ENCODE peak calls at places on chromosome 15, in four cellular contexts. M, I, K and E are unnamed samples.

GRCh38 chr15:22955544-22956085 is 24.6 kb downstream of the CYFIP1 start:
- DNase-seq in M (no peak), I (no peak), K (no peak), E (no peak)

GRCh38 chr15:44501768-44502366 is 35.1 kb upstream of the EIF3J start:
- DNase-seq in M (peak; percentile 50), I (no peak), K (peak; percentile 66), E (peak; percentile 17)

GRCh38 chr15:83404143-83404542 is 43.0 kb upstream of the SH3GL3 start:
- DNase-seq in M (no peak), I (no peak), K (no peak), E (no peak)

GRCh38 chr15:55907797-55908196 is 85.6 kb downstream of the NEDD4 start:
- DNase-seq in M (peak; percentile 76), I (no peak), K (peak; percentile 99), E (peak; percentile 96)

GRCh38 chr15:57143511-57144078 is 225.2 kb downstream of the TCF12 start:
- DNase-seq in M (no peak), I (no peak), K (no peak), E (no peak)

GRCh38 chr15:92618121-92618520 is 37.5 kb downstream of the FAM174B start:
- DNase-seq in M (no peak), I (no peak), K (no peak), E (no peak)

GRCh38 chr15:48017747-48018146 is 103.0 kb upstream of the SLC24A5 start:
- DNase-seq in M (no peak), I (no peak), K (no peak), E (no peak)

GRCh38 chr15:84790676-84791075 is 26.5 kb upstream of the ALPK3 start:
- DNase-seq in M (no peak), I (no peak), K (no peak), E (no peak)

GRCh38 chr15:59950603-59951388 is 53.3 kb upstream of the FOXB1 start:
- DNase-seq in M (no peak), I (no peak), K (no peak), E (no peak)

GRCh38 chr15:72117448-72117697 is 577 bp downstream of the MYO9A start:
- DNase-seq in M (no peak), I (peak; percentile 85), K (peak; percentile 69), E (no peak)

GRCh38 chr15:92158426-92158825 is 235.3 kb upstream of the ST8SIA2 start:
- DNase-seq in M (no peak), I (no peak), K (peak; percentile 2), E (no peak)

GRCh38 chr15:83016906-83017305 is 5.5 kb upstream of the C15orf40 start:
- DNase-seq in M (peak; percentile 40), I (no peak), K (no peak), E (no peak)

GRCh38 chr15:75721462-75721922 is 8.8 kb upstream of the CSPG4 start:
- DNase-seq in M (no peak), I (no peak), K (no peak), E (no peak)

GRCh38 chr15:85725564-85725963 is 69.2 kb downstream of the KLHL25 start:
- DNase-seq in M (no peak), I (no peak), K (no peak), E (no peak)

GRCh38 chr15:56149071-56149470 is 94.6 kb downstream of the RFX7 start:
- DNase-seq in M (no peak), I (no peak), K (peak; percentile 33), E (no peak)

GRCh38 chr15:47196057-47196456 is 521.2 kb upstream of the SEMA6D start:
- DNase-seq in M (peak; percentile 83), I (peak; percentile 72), K (peak; percentile 87), E (peak; percentile 52)

GRCh38 chr15:101204744-101205535 is 46.9 kb downstream of the CHSY1 start:
- DNase-seq in M (no peak), I (no peak), K (peak; percentile 61), E (no peak)

GRCh38 chr15:49887604-49888340 is 231.3 kb downstream of the ATP8B4 start:
- DNase-seq in M (no peak), I (no peak), K (no peak), E (no peak)

GRCh38 chr15:68363353-68363752 is 68.6 kb downstream of the ITGA11 start:
- DNase-seq in M (no peak), I (no peak), K (no peak), E (no peak)

GRCh38 chr15:93179072-93179471 is 90.1 kb upstream of the RGMA start:
- DNase-seq in M (no peak), I (peak; percentile 55), K (no peak), E (no peak)

GRCh38 chr15:63277893-63278505 is 594 bp downstream of the APH1B start:
- DNase-seq in M (peak; percentile 8), I (no peak), K (no peak), E (no peak)

GRCh38 chr15:55358471-55358870 is 39.4 kb downstream of the PIGB start:
- DNase-seq in M (no peak), I (no peak), K (no peak), E (no peak)

GRCh38 chr15:92164327-92165000 is 229.2 kb upstream of the ST8SIA2 start:
- DNase-seq in M (no peak), I (no peak), K (peak; percentile 20), E (peak; percentile 40)

GRCh38 chr15:67064607-67065530 is 533 bp upstream of the SMAD3 start:
- DNase-seq in M (peak; percentile 9), I (peak; percentile 61), K (no peak), E (no peak)

GRCh38 chr15:78996876-78997275 is 52.0 kb upstream of the CTSH start:
- DNase-seq in M (no peak), I (no peak), K (no peak), E (no peak)

GRCh38 chr15:75030023-75030413 is 6.6 kb downstream of the PPCDC start:
- DNase-seq in M (no peak), I (no peak), K (peak; percentile 13), E (no peak)

GRCh38 chr15:95284933-95285401 is 1045.5 kb upstream of the NR2F2 start:
- DNase-seq in M (peak; percentile 88), I (no peak), K (peak; percentile 70), E (no peak)

GRCh38 chr15:70244978-70245542 is 147.3 kb upstream of the TLE3 start:
- DNase-seq in M (no peak), I (no peak), K (no peak), E (no peak)

GRCh38 chr15:100115711-100116090 is 226.1 kb downstream of the ADAMTS17 start:
- DNase-seq in M (no peak), I (no peak), K (peak; percentile 67), E (no peak)

GRCh38 chr15:77021803-77022381 is 27.0 kb downstream of the PSTPIP1 start:
- DNase-seq in M (no peak), I (no peak), K (peak; percentile 68), E (peak; percentile 26)

GRCh38 chr15:55573224-55573623 is 14.9 kb downstream of the PYGO1 start:
- DNase-seq in M (no peak), I (no peak), K (no peak), E (no peak)

GRCh38 chr15:71048913-71049675 is 66.2 kb upstream of the THSD4 start:
- DNase-seq in M (no peak), I (no peak), K (peak; percentile 99), E (peak; percentile 97)

GRCh38 chr15:69793783-69794451 is 303.8 kb downstream of the TLE3 start:
- DNase-seq in M (no peak), I (no peak), K (no peak), E (no peak)

GRCh38 chr15:95076381-95076780 is 845.0 kb downstream of the MCTP2 start:
- DNase-seq in M (no peak), I (no peak), K (no peak), E (no peak)

GRCh38 chr15:68371851-68372250 is 60.1 kb downstream of the ITGA11 start:
- DNase-seq in M (no peak), I (no peak), K (no peak), E (no peak)

GRCh38 chr15:71443538-71443937 is 328.3 kb downstream of the THSD4 start:
- DNase-seq in M (peak; percentile 55), I (peak; percentile 53), K (peak; percentile 51), E (no peak)

GRCh38 chr15:65423977-65424679 is 1.4 kb upstream of the IGDCC4 start:
- DNase-seq in M (no peak), I (no peak), K (peak; percentile 51), E (no peak)

GRCh38 chr15:100448481-100448880 is 80.3 kb downstream of the CERS3 start:
- DNase-seq in M (no peak), I (no peak), K (no peak), E (no peak)

GRCh38 chr15:81176291-81176893 is 20.3 kb upstream of the IL16 start:
- DNase-seq in M (no peak), I (no peak), K (no peak), E (no peak)
- TF ChIP-seq CTCF in M (no peak), I (no peak), K (no peak), E (no peak)

DNA sequence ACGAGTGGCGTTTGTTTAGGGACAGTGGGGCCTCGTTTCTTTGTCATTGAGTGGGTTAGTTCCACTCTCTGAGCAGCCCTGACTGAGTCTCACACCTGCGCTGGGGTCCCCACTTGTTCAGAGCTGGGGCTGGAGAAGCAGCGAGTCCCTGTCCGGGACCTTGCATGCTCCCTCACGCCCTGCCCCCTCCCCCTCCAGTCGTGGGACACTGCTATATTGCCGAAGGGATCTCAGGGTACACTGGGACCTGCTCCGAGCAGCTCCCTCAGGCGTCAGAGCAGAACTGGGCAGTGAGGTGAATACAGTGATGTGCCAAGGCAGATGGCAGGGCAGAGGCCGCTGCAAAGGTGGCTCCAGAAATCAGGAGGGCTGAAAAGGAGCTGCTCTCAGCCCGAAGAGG is 59.9 kb upstream of the KLF13 start:
- DNase-seq in M (no peak), I (peak; percentile 28), K (no peak), E (no peak)
- H3K4me3 ChIP-seq in M (no peak overlapping the region), I (no peak overlapping the region), K (no peak overlapping the region), E (no peak overlapping the region)

GRCh38 chr15:41443275-41443674 is 26.4 kb downstream of the RTF1 start:
- DNase-seq in M (no peak), I (no peak), K (no peak), E (no peak)
- TF ChIP-seq CTCF in M (no peak), I (no peak), K (no peak), E (no peak)

GRCh38 chr15:98866503-98866902 is 141.1 kb downstream of the PGPEP1L start:
- DNase-seq in M (peak; percentile 86), I (no peak), K (peak; percentile 88), E (no peak)
- H3K4me3 ChIP-seq in M (peak overlapping the region; percentile 78), I (no peak overlapping the region), K (peak overlapping the region; percentile 49), E (peak overlapping the region; percentile 16)